ENCODE peak calls at places on chromosome 7, in eight cellular contexts. V is stimulated activated CD8-positive, alpha-beta memory T cell treated with anti-CD3 and anti-CD28 coated beads, Interleukin-15, amount 100 ng/mL, for 4 hours; H is upper lobe of right lung; Q is NCI-H1417; Y is choroid plexus epithelial cell; E is tibial artery; O is cortex of kidney; A is T-helper 9 cell. D is an unnamed sample.

GRCh38 chr7:151374139-151374538 is 32.5 kb downstream of the NUB1 start:
- DNase-seq in A (no peak), Q (no peak), Y (no peak), O (no peak), H (no peak), V (no peak), E (no peak), D (no peak)

GRCh38 chr7:128883622-128884549 is 21.2 kb downstream of the ATP6V1F start:
- DNase-seq in E (peak; percentile 81), O (no peak), V (peak; percentile 53), A (peak; percentile 91), H (peak; percentile 92), Y (peak; percentile 81), Q (peak; percentile 44), D (peak; percentile 57)

GRCh38 chr7:54839538-54840213 is 80.7 kb upstream of the SEC61G start:
- DNase-seq in E (peak; percentile 81), O (no peak), Q (no peak), V (no peak), A (no peak), H (peak; percentile 86), Y (peak; percentile 61), D (no peak)

GRCh38 chr7:155257482-155258232 is 40.0 kb upstream of the INSIG1 start:
- DNase-seq in V (no peak), O (no peak), A (no peak), E (peak; percentile 93), Q (no peak), Y (peak; percentile 69), H (no peak), D (no peak)

GRCh38 chr7:92988941-92989540 is 128.7 kb downstream of the SAMD9 start:
- DNase-seq in E (no peak), Y (peak; percentile 35), Q (no peak), H (no peak), V (no peak), A (no peak), O (no peak), D (no peak)

GRCh38 chr7:42202601-42203000 is 34.4 kb downstream of the GLI3 start:
- DNase-seq in E (no peak), O (no peak), A (no peak), H (no peak), Y (no peak), V (no peak), Q (no peak), D (no peak)

GRCh38 chr7:39700932-39701331 is 77.6 kb downstream of the RALA start:
- DNase-seq in Y (no peak), V (no peak), Q (no peak), O (no peak), A (no peak), E (peak; percentile 67), H (peak; percentile 73), D (no peak)

GRCh38 chr7:96833701-96834453 is 124.2 kb upstream of the SEM1 start:
- DNase-seq in Y (no peak), O (no peak), A (no peak), V (no peak), Q (no peak), H (no peak), E (no peak), D (no peak)

GRCh38 chr7:50335795-50336754 is 31.6 kb downstream of the IKZF1 start:
- DNase-seq in Y (no peak), H (peak; percentile 73), V (peak; percentile 78), E (no peak), Q (no peak), O (no peak), A (peak; percentile 71), D (no peak)

GRCh38 chr7:18702071-18702829 is 206.7 kb downstream of the HDAC9 start:
- DNase-seq in O (no peak), Y (no peak), Q (no peak), H (no peak), A (no peak), V (no peak), E (no peak), D (no peak)

GRCh38 chr7:94823952-94824351 is 83.4 kb upstream of the PPP1R9A start:
- DNase-seq in A (no peak), Y (peak; percentile 59), H (no peak), O (no peak), E (no peak), Q (no peak), V (no peak), D (no peak)

GRCh38 chr7:135842446-135843175 is 94.0 kb upstream of the FAM180A start:
- DNase-seq in H (no peak), A (no peak), O (no peak), E (no peak), V (no peak), Q (no peak), Y (peak; percentile 7), D (no peak)

D was measured in neuronal stem cell.